ENCODE peak calls at places on chromosomes 12 and 14, in four cellular contexts. H is SK-N-SH, U is K562, I is H1. G is an unnamed sample.

GRCh38 chr12:130254476-130255276 is 83.0 kb upstream of the PIWIL1 start:
- DNase-seq in H (no peak), U (no peak), I (no peak), G (no peak)

GRCh38 chr14:104776961-104777807 is 18.4 kb downstream of the AKT1 start:
- DNase-seq in H (no peak), U (no peak), I (no peak), G (peak)

GRCh38 chr14:74579447-74580274 is 32.4 kb downstream of the LTBP2 start:
- DNase-seq in H (no peak), U (peak), I (no peak), G (no peak)

GRCh38 chr14:77543240-77543551 is 44.6 kb upstream of the ISM2 start:
- DNase-seq in H (no peak), U (peak), I (no peak), G (no peak)

GRCh38 chr12:78490841-78491240 is 373.7 kb upstream of the SYT1 start:
- DNase-seq in H (no peak), U (no peak), I (no peak), G (no peak)

GRCh38 chr14:22981090-22982012 is 1.0 kb downstream of the AJUBA start:
- DNase-seq in H (peak), U (no peak), I (no peak), G (peak)

GRCh38 chr14:99730876-99731351 is 46.8 kb downstream of the CYP46A1 start:
- DNase-seq in H (no peak), U (no peak), I (no peak), G (peak)

GRCh38 chr12:95316798-95317197 is 99.2 kb downstream of the VEZT start:
- DNase-seq in H (no peak), U (no peak), I (no peak), G (no peak)

GRCh38 chr12:3628629-3629028 is 124.3 kb downstream of the CRACR2A start:
- DNase-seq in H (peak), U (no peak), I (no peak), G (no peak)

GRCh38 chr14:77128414-77128891 is 13.1 kb downstream of the ZDHHC22 start:
- DNase-seq in H (no peak), U (no peak), I (no peak), G (no peak)

GRCh38 chr14:75824328-75824727 is 157.5 kb downstream of the TGFB3 start:
- DNase-seq in H (no peak), U (no peak), I (no peak), G (no peak)

GRCh38 chr14:101121399-101122113 is 218.0 kb upstream of the RTL1 start:
- DNase-seq in H (peak), U (no peak), I (no peak), G (no peak)

GRCh38 chr12:13661005-13661887 is 320.2 kb downstream of the GRIN2B start:
- DNase-seq in H (peak), U (peak), I (peak), G (peak)

GRCh38 chr14:99266181-99267178 is 5.5 kb downstream of the BCL11B start:
- DNase-seq in H (peak), U (peak), I (no peak), G (peak)

GRCh38 chr12:106345739-106346138 is 11.8 kb upstream of the POLR3B start:
- DNase-seq in H (peak), U (peak), I (no peak), G (peak)

GRCh38 chr12:128753438-128753837 is 70.3 kb downstream of the SLC15A4 start:
- DNase-seq in H (no peak), U (no peak), I (no peak), G (no peak)

GRCh38 chr14:74604157-74604556 is 7.9 kb downstream of the LTBP2 start:
- DNase-seq in H (no peak), U (no peak), I (no peak), G (no peak)

GRCh38 chr12:104494137-104494815 is 37.5 kb downstream of the CHST11 start:
- DNase-seq in H (no peak), U (peak), I (no peak), G (no peak)

GRCh38 chr14:23478109-23478698 is 8.7 kb downstream of the NGDN start:
- DNase-seq in H (peak), U (peak), I (no peak), G (peak)

DNA sequence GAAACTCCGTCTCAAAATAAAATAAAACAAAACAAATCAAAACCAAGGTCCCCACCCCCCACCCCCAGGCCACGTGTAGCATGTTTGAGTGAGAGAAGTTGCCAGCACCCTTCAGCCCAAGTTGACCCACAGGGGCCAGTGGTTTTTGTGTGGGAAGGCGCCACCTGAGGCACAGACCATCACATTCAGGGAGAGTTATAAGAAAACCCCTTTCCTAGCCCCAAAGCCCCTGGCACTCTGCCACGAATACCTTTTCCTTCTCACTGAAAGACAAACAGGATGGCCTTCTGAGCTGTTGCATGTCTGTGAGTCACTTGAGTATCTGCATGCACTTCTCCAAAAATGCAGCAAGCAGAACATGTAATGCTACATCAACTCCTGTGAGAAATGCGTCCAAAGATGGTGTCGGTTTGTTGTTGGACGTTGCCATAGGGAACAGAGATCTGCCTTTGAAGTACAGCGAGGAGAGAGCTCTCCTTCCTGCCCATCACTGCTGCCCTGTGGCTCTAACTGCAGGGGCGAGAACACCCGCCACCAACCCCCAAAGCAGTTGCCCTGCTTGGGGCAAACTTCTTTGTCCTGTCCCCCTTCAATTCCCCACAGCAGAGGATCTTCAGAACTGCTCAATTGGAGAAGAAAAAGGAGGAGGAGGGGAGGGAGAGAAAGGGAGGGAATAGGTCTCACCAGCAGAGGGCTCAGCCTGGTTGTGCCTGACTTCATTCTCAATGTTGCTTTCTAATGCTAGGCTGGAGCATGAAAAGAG is 2.7 kb upstream of the TRAF3 start:
- DNase-seq in H (peak), U (peak), I (peak), G (peak)
- TF ChIP-seq TEAD4 in H (no peak), U (no peak), I (no peak), G (no peak)

GRCh38 chr14:55127491-55127951 is 1.5 kb upstream of the LGALS3 start:
- DNase-seq in H (no peak), U (no peak), I (no peak), G (no peak)

GRCh38 chr14:55128386-55129085 is 516 bp upstream of the LGALS3 start:
- DNase-seq in H (no peak), U (no peak), I (no peak), G (no peak)

GRCh38 chr14:55130194-55130550 is 1.1 kb downstream of the LGALS3 start:
- DNase-seq in H (no peak), U (no peak), I (no peak), G (no peak)

GRCh38 chr14:55129428-55130193 is 559 bp downstream of the LGALS3 start:
- DNase-seq in H (peak), U (no peak), I (no peak), G (peak)

DNA sequence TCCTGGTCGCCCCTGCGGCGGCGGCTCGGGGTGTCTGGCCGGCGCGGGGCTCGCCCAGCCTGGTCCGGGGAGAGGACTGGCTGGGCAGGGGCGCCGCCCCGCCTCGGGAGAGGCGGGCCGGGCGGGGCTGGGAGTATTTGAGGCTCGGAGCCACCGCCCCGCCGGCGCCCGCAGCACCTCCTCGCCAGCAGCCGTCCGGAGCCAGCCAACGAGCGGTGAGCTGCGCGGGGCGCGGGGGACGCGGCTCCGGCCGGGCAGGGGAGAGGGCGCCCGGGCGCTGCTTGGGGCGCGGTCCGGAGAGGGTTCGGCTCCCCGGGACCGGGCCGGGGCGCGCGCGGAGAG is at the start of gene LGALS3:
- DNase-seq in H (peak), U (peak), I (no peak), G (peak)
- TF ChIP-seq TEAD4 in H (no peak), U (no peak), I (no peak), G (no peak)

DNA sequence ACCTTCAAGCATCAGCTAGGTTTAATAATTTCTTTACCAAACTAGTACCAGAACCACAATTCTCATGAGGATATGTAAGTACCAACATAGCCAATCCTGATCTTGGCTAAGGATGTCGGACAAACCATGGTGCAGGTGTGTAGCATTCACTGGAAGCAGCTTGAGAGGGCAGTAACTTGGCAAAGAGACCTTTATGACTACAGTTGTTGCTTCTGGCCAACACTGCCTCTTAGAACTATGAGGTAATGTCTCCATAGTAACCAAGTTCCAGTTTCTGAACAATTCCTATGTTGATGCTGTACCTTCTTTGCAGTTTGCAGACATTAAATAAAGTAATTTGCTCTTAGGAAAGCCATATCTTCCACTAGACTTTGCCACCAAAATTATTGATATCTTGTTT is at the start of gene LMNTD1:
- DNase-seq in H (no peak), U (no peak), I (no peak), G (no peak)
- TF ChIP-seq TEAD4 in H (no peak), U (no peak), I (no peak), G (no peak)

DNA sequence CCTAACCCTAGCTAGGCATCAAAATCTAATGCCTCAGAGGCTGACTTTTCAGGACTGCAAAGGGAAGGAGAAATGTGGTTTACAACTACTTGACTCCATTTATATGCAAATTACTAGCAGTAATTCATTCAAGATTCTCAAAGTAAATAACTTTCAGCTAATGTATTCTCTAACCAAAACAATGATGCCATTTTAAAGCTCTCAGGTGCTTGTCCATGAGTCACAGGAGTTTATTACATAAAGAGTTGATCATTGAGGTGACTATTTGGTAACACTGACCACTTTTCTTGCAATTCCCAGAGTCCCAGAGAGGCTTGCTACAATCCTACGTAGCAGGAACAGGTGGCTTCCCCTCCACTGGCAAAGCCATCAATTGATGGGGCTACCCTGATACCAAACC is 109.0 kb upstream of the SLC35F4 start:
- DNase-seq in H (no peak), U (no peak), I (no peak), G (no peak)
- TF ChIP-seq TEAD4 in H (no peak), U (no peak), I (no peak), G (no peak)

GRCh38 chr12:6823161-6824084 is 1.8 kb downstream of the GPR162 start:
- DNase-seq in H (no peak), U (no peak), I (no peak), G (no peak)

GRCh38 chr12:6820171-6820570 is 1.4 kb upstream of the GPR162 start:
- DNase-seq in H (no peak), U (no peak), I (no peak), G (no peak)

GRCh38 chr12:6822461-6823135 is 977 bp downstream of the GPR162 start:
- DNase-seq in H (no peak), U (no peak), I (no peak), G (no peak)

GRCh38 chr12:6821271-6821673 is 349 bp upstream of the GPR162 start:
- DNase-seq in H (peak), U (peak), I (no peak), G (peak)

GRCh38 chr12:6821674-6822433 is at the start of gene GPR162:
- DNase-seq in H (peak), U (peak), I (no peak), G (peak)
- TF ChIP-seq TEAD4 in H (no peak), U (no peak), I (no peak), G (no peak)

GRCh38 chr12:101715045-101715444 is 17.6 kb downstream of the CHPT1 start:
- DNase-seq in H (no peak), U (no peak), I (no peak), G (no peak)
- TF ChIP-seq TEAD4 in H (no peak), U (no peak), I (no peak), G (no peak)

G was measured in WTC11.